ENCODE peak calls at places on chromosome 18, in four cellular contexts. L is NCI-H2029 treated with DMSO at 0.1 percent for 48 hours, A is EL, I is NCI-H510A treated with DMSO at 0.1 percent for 48 hours. O is an unnamed sample.
A peak's percentile ranks its signal among the peaks of the same experiment; 100 is the strongest.

GRCh38 chr18:5963267-5963666 is 67.9 kb upstream of the TMEM200C start:
- DNase-seq in I (peak; percentile 28), L (no peak), A (no peak), O (no peak)

GRCh38 chr18:24914685-24915267 is 437.2 kb downstream of the ZNF521 start:
- DNase-seq in L (no peak), I (no peak), A (no peak), O (no peak)

GRCh38 chr18:71784777-71785176 is 759.4 kb downstream of the CBLN2 start:
- DNase-seq in I (no peak), L (no peak), A (no peak), O (peak; percentile 23)

GRCh38 chr18:61738042-61738441 is 154.8 kb downstream of the RNF152 start:
- DNase-seq in I (no peak), L (no peak), A (no peak), O (no peak)

GRCh38 chr18:21669736-21670135 is 34.8 kb downstream of the ABHD3 start:
- DNase-seq in I (peak; percentile 3), L (no peak), A (peak; percentile 44), O (no peak)

GRCh38 chr18:26089247-26090129 is 925 bp downstream of the SS18 start:
- DNase-seq in I (no peak), A (peak; percentile 53), L (no peak), O (peak; percentile 54)

GRCh38 chr18:30044496-30044895 is 998.0 kb downstream of the DSC3 start:
- DNase-seq in L (no peak), A (peak; percentile 12), I (no peak), O (peak; percentile 13)

GRCh38 chr18:65221115-65221514 is 529.7 kb upstream of the CDH7 start:
- DNase-seq in L (no peak), I (no peak), A (no peak), O (no peak)

GRCh38 chr18:9008709-9009635 is 93.5 kb upstream of the NDUFV2 start:
- DNase-seq in L (no peak), I (no peak), A (no peak), O (no peak)

GRCh38 chr18:9994701-9995100 is 80.9 kb downstream of the VAPA start:
- DNase-seq in A (no peak), L (no peak), I (no peak), O (no peak)

GRCh38 chr18:47287911-47288635 is 36.6 kb upstream of the SKOR2 start:
- DNase-seq in A (no peak), I (no peak), L (no peak), O (no peak)

GRCh38 chr18:62437520-62438329 is 85.1 kb upstream of the ZCCHC2 start:
- DNase-seq in I (no peak), A (no peak), L (no peak), O (no peak)

GRCh38 chr18:58572181-58572580 is 56.7 kb downstream of the ALPK2 start:
- DNase-seq in I (no peak), L (no peak), A (peak; percentile 98), O (peak; percentile 75)

GRCh38 chr18:67730884-67731283 is 214.4 kb upstream of the DSEL start:
- DNase-seq in L (no peak), A (peak; percentile 86), I (no peak), O (peak; percentile 48)

GRCh38 chr18:56083097-56083865 is 495.3 kb upstream of the TCF4 start:
- DNase-seq in L (no peak), I (no peak), A (no peak), O (peak; percentile 4)

GRCh38 chr18:51537487-51537886 is 340.0 kb upstream of the MEX3C start:
- DNase-seq in L (no peak), A (no peak), I (peak; percentile 65), O (peak; percentile 58)

GRCh38 chr18:66752733-66753132 is 148.8 kb upstream of the CDH19 start:
- DNase-seq in I (no peak), A (no peak), L (no peak), O (no peak)

GRCh38 chr18:8623549-8624106 is 14.4 kb downstream of the RAB12 start:
- DNase-seq in L (peak; percentile 1), A (peak; percentile 15), I (peak; percentile 29), O (no peak)

GRCh38 chr18:5546660-5547059 is 2.9 kb upstream of the EPB41L3 start:
- DNase-seq in L (no peak), A (no peak), I (peak; percentile 40), O (peak; percentile 71)

GRCh38 chr18:36382854-36383253 is 85.3 kb downstream of the FHOD3 start:
- DNase-seq in L (no peak), I (no peak), A (no peak), O (no peak)

GRCh38 chr18:24060644-24061043 is 46.1 kb downstream of the TTC39C start:
- DNase-seq in L (no peak), A (no peak), I (no peak), O (no peak)

GRCh38 chr18:59228361-59228760 is 8.4 kb downstream of the GRP start:
- DNase-seq in A (peak; percentile 48), I (no peak), L (no peak), O (no peak)

GRCh38 chr18:52216686-52217085 is 123.3 kb upstream of the DCC start:
- DNase-seq in I (no peak), L (no peak), A (no peak), O (peak; percentile 12)

GRCh38 chr18:26515643-26516495 is 32.5 kb downstream of the KCTD1 start:
- DNase-seq in I (no peak), A (no peak), L (no peak), O (no peak)

GRCh38 chr18:76530846-76531245 is 35.8 kb upstream of the ZNF516 start:
- DNase-seq in A (no peak), I (no peak), L (no peak), O (no peak)

GRCh38 chr18:62318613-62319012 is 6.5 kb upstream of the TNFRSF11A start:
- DNase-seq in A (no peak), I (no peak), L (no peak), O (no peak)

GRCh38 chr18:58140366-58141325 is 96.6 kb downstream of the NEDD4L start:
- DNase-seq in I (peak; percentile 28), L (peak; percentile 2), A (no peak), O (no peak)

GRCh38 chr18:7152485-7152884 is 34.9 kb upstream of the LAMA1 start:
- DNase-seq in I (no peak), A (no peak), L (no peak), O (no peak)

O was measured in astrocyte of the hippocampus.